ENCODE peak calls at places on chromosomes 7 and 10, in nine cellular contexts. J is right atrium auricular region, E is neural progenitor cell, M is mammary epithelial cell, F is breast epithelium, Q is upper lobe of right lung, V is H9, L is AG04450, W is GM12878. S is an unnamed sample.

GRCh38 chr10:77452952-77453564 is 184.6 kb downstream of the KCNMA1 start:
- DNase-seq in J (no peak), E (no peak), M (no peak), F (no peak), Q (no peak), V (no peak), L (no peak), W (no peak), S (no peak)

GRCh38 chr10:114343623-114344306 is 60.5 kb downstream of the AFAP1L2 start:
- DNase-seq in J (no peak), E (no peak), M (no peak), F (no peak), Q (no peak), V (no peak), L (no peak), W (no peak), S (no peak)

GRCh38 chr7:113835367-113835766 is 83.4 kb downstream of the PPP1R3A start:
- DNase-seq in J (no peak), E (no peak), M (no peak), F (no peak), Q (no peak), V (no peak), L (no peak), W (no peak), S (no peak)

GRCh38 chr10:124162136-124162535 is 68.7 kb upstream of the CHST15 start:
- DNase-seq in J (no peak), E (no peak), M (no peak), F (no peak), Q (peak), V (no peak), L (no peak), W (no peak), S (no peak)

GRCh38 chr10:93069245-93069561 is 4.5 kb upstream of the CYP26A1 start:
- DNase-seq in J (no peak), E (no peak), M (no peak), F (no peak), Q (no peak), V (no peak), L (no peak), W (no peak), S (no peak)

GRCh38 chr7:99679400-99680191 is at the start of gene CYP3A5:
- DNase-seq in J (no peak), E (no peak), M (no peak), F (no peak), Q (no peak), V (no peak), L (no peak), W (no peak), S (no peak)

GRCh38 chr10:45420453-45421192 is 46.6 kb downstream of the ALOX5 start:
- DNase-seq in J (peak), E (no peak), M (peak), F (peak), Q (peak), V (no peak), L (peak), W (peak), S (peak)

GRCh38 chr7:41425926-41426325 is 277.0 kb downstream of the INHBA start:
- DNase-seq in J (no peak), E (no peak), M (peak), F (no peak), Q (no peak), V (no peak), L (peak), W (no peak), S (no peak)

GRCh38 chr7:43511029-43511428 is 71.9 kb upstream of the STK17A start:
- DNase-seq in J (no peak), E (peak), M (no peak), F (no peak), Q (no peak), V (peak), L (no peak), W (no peak), S (no peak)

GRCh38 chr7:54260868-54261475 is 281.2 kb upstream of the VSTM2A start:
- DNase-seq in J (no peak), E (no peak), M (peak), F (no peak), Q (no peak), V (no peak), L (no peak), W (no peak), S (no peak)

GRCh38 chr10:86506499-86506898 is 15.1 kb downstream of the WAPL start:
- DNase-seq in J (no peak), E (no peak), M (no peak), F (no peak), Q (no peak), V (no peak), L (no peak), W (no peak), S (no peak)

GRCh38 chr7:145989469-145989868 is 127.1 kb upstream of the CNTNAP2 start:
- DNase-seq in J (no peak), E (no peak), M (no peak), F (no peak), Q (no peak), V (no peak), L (no peak), W (no peak), S (no peak)

GRCh38 chr7:37342665-37343471 is 105.8 kb downstream of the ELMO1 start:
- DNase-seq in J (no peak), E (no peak), M (peak), F (no peak), Q (peak), V (no peak), L (no peak), W (peak), S (no peak)

GRCh38 chr7:42143605-42144252 is 93.3 kb downstream of the GLI3 start:
- DNase-seq in J (no peak), E (no peak), M (no peak), F (no peak), Q (no peak), V (no peak), L (no peak), W (no peak), S (no peak)

GRCh38 chr10:77374189-77374656 is 263.4 kb downstream of the KCNMA1 start:
- DNase-seq in J (no peak), E (no peak), M (no peak), F (no peak), Q (no peak), V (no peak), L (peak), W (no peak), S (no peak)

GRCh38 chr10:12405342-12406320 is 56.3 kb downstream of the CAMK1D start:
- DNase-seq in J (no peak), E (peak), M (no peak), F (no peak), Q (no peak), V (no peak), L (no peak), W (no peak), S (peak)

GRCh38 chr7:151408839-151409554 is 841 bp downstream of the WDR86 start:
- DNase-seq in J (no peak), E (peak), M (no peak), F (peak), Q (peak), V (peak), L (no peak), W (peak), S (no peak)

GRCh38 chr7:132742152-132742551 is 165.9 kb upstream of the PLXNA4 start:
- DNase-seq in J (peak), E (no peak), M (peak), F (no peak), Q (peak), V (no peak), L (peak), W (no peak), S (no peak)

GRCh38 chr7:44561962-44562621 is 11.6 kb downstream of the DDX56 start:
- DNase-seq in J (no peak), E (no peak), M (peak), F (no peak), Q (no peak), V (no peak), L (no peak), W (no peak), S (no peak)

GRCh38 chr10:8487346-8487745 is 432.9 kb downstream of the GATA3 start:
- DNase-seq in J (no peak), E (no peak), M (no peak), F (no peak), Q (no peak), V (no peak), L (no peak), W (no peak), S (no peak)

GRCh38 chr10:106181491-106181890 is 983.0 kb downstream of the SORCS1 start:
- DNase-seq in J (no peak), E (no peak), M (no peak), F (no peak), Q (no peak), V (no peak), L (no peak), W (no peak), S (no peak)

GRCh38 chr10:64033710-64034109 is 512.5 kb downstream of the REEP3 start:
- DNase-seq in J (no peak), E (no peak), M (no peak), F (no peak), Q (no peak), V (no peak), L (no peak), W (no peak), S (no peak)

GRCh38 chr10:126670886-126671285 is 393 bp upstream of the C10orf90 start:
- DNase-seq in J (no peak), E (no peak), M (no peak), F (no peak), Q (no peak), V (no peak), L (no peak), W (no peak), S (no peak)

GRCh38 chr7:5470167-5470532 is 46.5 kb upstream of the TNRC18 start:
- DNase-seq in J (no peak), E (no peak), M (no peak), F (no peak), Q (no peak), V (no peak), L (no peak), W (no peak), S (no peak)

GRCh38 chr10:99908512-99908911 is 101.2 kb downstream of the DNMBP start:
- DNase-seq in J (no peak), E (no peak), M (peak), F (no peak), Q (no peak), V (no peak), L (no peak), W (no peak), S (no peak)

GRCh38 chr7:73647725-73648592 is 19.7 kb upstream of the VPS37D start:
- DNase-seq in J (no peak), E (peak), M (no peak), F (no peak), Q (no peak), V (no peak), L (no peak), W (no peak), S (no peak)
- TF ChIP-seq CTCF in J (no peak), E (peak), M (no peak), F (no peak), Q (no peak), V (no peak), L (no peak), W (no peak), S (no peak)

GRCh38 chr7:25006225-25006624 is 26.2 kb upstream of the OSBPL3 start:
- DNase-seq in J (no peak), E (no peak), M (no peak), F (no peak), Q (no peak), V (no peak), L (no peak), W (no peak), S (no peak)
- H3K27ac ChIP-seq in J (no peak), E (no peak), M (no peak), F (no peak), Q (no peak), V (no peak), L (no peak), W (no peak), S (no peak)

DNA sequence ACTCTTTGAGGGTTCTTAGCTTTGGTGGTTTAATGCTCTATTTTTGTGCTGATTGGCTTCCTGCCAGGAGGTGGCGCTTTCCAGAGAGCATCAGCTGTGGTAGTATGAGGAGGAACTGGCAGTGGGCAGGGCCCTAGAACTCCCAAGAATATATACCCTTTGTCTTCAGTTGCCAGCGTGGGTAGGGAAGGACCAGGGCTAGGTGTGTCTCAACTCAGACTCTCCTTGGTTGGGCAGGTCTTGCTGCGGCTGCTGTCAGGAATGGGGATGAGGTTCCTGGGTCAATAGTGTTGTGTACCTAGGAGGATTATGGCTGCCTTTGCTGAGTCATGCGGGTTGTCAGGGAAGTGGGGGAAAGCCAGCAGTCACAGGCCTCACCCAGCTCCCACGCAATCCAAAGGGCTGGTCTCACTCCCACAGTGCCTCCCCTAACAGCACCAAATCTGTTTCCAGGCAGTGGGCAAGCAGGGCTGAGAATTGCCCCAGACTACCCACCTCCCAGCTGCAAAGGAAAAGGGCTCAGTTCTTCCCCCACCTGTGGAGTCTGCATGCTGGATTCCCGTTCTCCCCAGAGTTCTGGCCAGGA is 191.5 kb downstream of the PHTF2 start:
- DNase-seq in J (no peak), E (no peak), M (peak), F (no peak), Q (no peak), V (peak), L (no peak), W (no peak), S (no peak)
- TF ChIP-seq CTCF in J (no peak), E (peak), M (no peak), F (no peak), Q (no peak), V (peak), L (no peak), W (peak), S (no peak)

GRCh38 chr7:726084-726853 is at the start of gene DNAAF5:
- DNase-seq in J (peak), E (peak), M (peak), F (peak), Q (peak), V (peak), L (peak), W (peak), S (peak)

GRCh38 chr7:724298-724697 is 2.2 kb upstream of the DNAAF5 start:
- DNase-seq in J (no peak), E (no peak), M (no peak), F (peak), Q (no peak), V (no peak), L (no peak), W (no peak), S (no peak)

GRCh38 chr7:726854-727103 is 280 bp downstream of the DNAAF5 start:
- DNase-seq in J (no peak), E (no peak), M (no peak), F (no peak), Q (no peak), V (no peak), L (no peak), W (no peak), S (no peak)

GRCh38 chr7:727104-727805 is at the start of gene PRKAR1B:
- DNase-seq in J (no peak), E (peak), M (no peak), F (no peak), Q (no peak), V (peak), L (no peak), W (no peak), S (no peak)

DNA sequence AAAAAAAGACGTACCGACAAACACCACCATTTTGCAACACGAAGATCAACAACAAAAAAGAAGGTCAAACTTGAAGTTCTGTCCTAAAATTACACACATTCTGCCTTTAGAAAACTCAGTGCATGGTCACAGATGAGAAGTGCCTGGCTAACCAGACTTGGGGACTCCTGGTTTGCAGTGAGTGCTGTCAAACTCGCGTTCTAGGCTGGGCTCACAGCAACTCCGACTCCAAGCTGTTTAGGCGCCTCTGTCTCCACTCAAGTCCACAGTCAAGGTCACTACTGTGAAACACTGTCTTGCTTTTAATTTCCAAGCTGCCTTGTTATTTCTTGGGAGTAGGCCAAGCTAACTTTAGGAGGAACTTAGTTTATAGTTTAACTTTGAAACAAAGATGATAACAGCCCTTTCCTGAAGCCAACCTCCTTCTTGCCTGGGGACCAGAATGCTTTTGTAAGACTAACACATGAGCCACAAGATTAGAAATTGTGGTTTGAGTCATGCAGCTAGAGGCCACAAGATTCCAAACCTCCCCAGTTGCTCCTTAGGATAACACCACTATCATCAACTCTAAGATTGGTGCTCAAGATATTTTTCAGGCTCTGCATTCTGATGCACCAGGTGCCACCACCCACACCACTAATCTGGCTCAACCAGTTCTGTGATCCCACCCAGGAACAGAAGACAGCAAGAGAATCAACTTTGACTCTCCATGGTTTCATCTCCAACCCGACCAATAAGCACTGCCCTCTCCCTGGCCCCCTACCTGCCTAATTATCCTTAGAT is 1.1 kb upstream of the DNAAF5 start:
- DNase-seq in J (no peak), E (no peak), M (peak), F (no peak), Q (no peak), V (no peak), L (no peak), W (no peak), S (no peak)
- H3K27ac ChIP-seq in J (no peak), E (no peak), M (no peak), F (no peak), Q (peak), V (no peak), L (peak), W (peak), S (no peak)